ENCODE peak calls at places on chromosomes 6 and 20, in four cellular contexts. J is Panc1, H is A549, F is GM12878. M is an unnamed sample.

GRCh38 chr6:166825553-166826145 is 130.7 kb downstream of the RNASET2 start:
- DNase-seq in F (no peak), H (no peak), J (no peak), M (no peak)

GRCh38 chr6:9316831-9317230 is 881.5 kb upstream of the SLC35B3 start:
- DNase-seq in J (no peak), H (no peak), F (no peak), M (no peak)

GRCh38 chr20:14925286-14925685 is 587.9 kb upstream of the FLRT3 start:
- DNase-seq in H (no peak), F (no peak), J (no peak), M (no peak)

GRCh38 chr6:83592770-83593394 is 80.5 kb downstream of the PRSS35 start:
- DNase-seq in H (peak; percentile 13), J (peak; percentile 24), F (peak; percentile 9), M (peak; percentile 26)

GRCh38 chr20:57543754-57544153 is 17.2 kb upstream of the PCK1 start:
- DNase-seq in H (no peak), J (no peak), F (no peak), M (no peak)

GRCh38 chr20:57432874-57433491 is 41.8 kb downstream of the RBM38 start:
- DNase-seq in H (no peak), J (no peak), F (peak; percentile 76), M (no peak)

GRCh38 chr20:8291873-8292272 is 159.8 kb downstream of the PLCB1 start:
- DNase-seq in H (no peak), F (no peak), J (no peak), M (no peak)

GRCh38 chr20:3135507-3136070 is 24.1 kb downstream of the FASTKD5 start:
- DNase-seq in J (no peak), H (no peak), F (no peak), M (no peak)

GRCh38 chr6:18823782-18824386 is 436.7 kb downstream of the RNF144B start:
- DNase-seq in F (no peak), H (no peak), J (peak; percentile 7), M (peak; percentile 74)

GRCh38 chr6:154661751-154662150 is 71.5 kb upstream of the SCAF8 start:
- DNase-seq in F (no peak), H (no peak), J (no peak), M (no peak)

GRCh38 chr6:71621918-71622519 is 264.3 kb upstream of the RIMS1 start:
- DNase-seq in F (no peak), H (no peak), J (no peak), M (peak; percentile 2)

GRCh38 chr6:151690768-151691562 is 116.5 kb upstream of the ESR1 start:
- DNase-seq in F (peak; percentile 83), J (no peak), H (no peak), M (no peak)

GRCh38 chr20:41316009-41316408 is 1.5 kb downstream of the ZHX3 start:
- DNase-seq in F (no peak), J (no peak), H (no peak), M (no peak)

GRCh38 chr20:22578221-22579118 is 5.9 kb downstream of the FOXA2 start:
- DNase-seq in F (no peak), J (no peak), H (no peak), M (no peak)

GRCh38 chr6:7267521-7268091 is 45.4 kb downstream of the SSR1 start:
- DNase-seq in J (no peak), H (peak; percentile 84), F (no peak), M (peak; percentile 54)

GRCh38 chr20:40960101-40960500 is 68.5 kb upstream of the TOP1 start:
- DNase-seq in F (no peak), H (no peak), J (no peak), M (no peak)

GRCh38 chr20:44841955-44842354 is 31.6 kb upstream of the RIMS4 start:
- DNase-seq in H (no peak), J (no peak), F (no peak), M (no peak)

GRCh38 chr6:112560651-112561050 is 213.5 kb downstream of the RFPL4B start:
- DNase-seq in F (no peak), J (no peak), H (no peak), M (no peak)

GRCh38 chr20:46253391-46253790 is 54.9 kb downstream of the CDH22 start:
- DNase-seq in H (peak; percentile 67), F (no peak), J (no peak), M (peak; percentile 26)

GRCh38 chr20:5835870-5836269 is 85.7 kb downstream of the SHLD1 start:
- DNase-seq in H (no peak), F (no peak), J (no peak), M (no peak)

GRCh38 chr20:57948177-57948955 is 238.6 kb upstream of the PMEPA1 start:
- DNase-seq in H (no peak), F (no peak), J (no peak), M (no peak)

GRCh38 chr20:51533291-51534172 is 9.0 kb downstream of the NFATC2 start:
- DNase-seq in F (no peak), J (peak; percentile 22), H (no peak), M (peak; percentile 79)

GRCh38 chr20:48657426-48658197 is 170.2 kb downstream of the PREX1 start:
- DNase-seq in J (peak; percentile 70), H (peak; percentile 92), F (peak; percentile 21), M (peak; percentile 52)

GRCh38 chr6:42969934-42970333 is 9.0 kb downstream of the PEX6 start:
- DNase-seq in F (no peak), H (no peak), J (no peak), M (no peak)

GRCh38 chr6:142845624-142846458 is 99.1 kb downstream of the HIVEP2 start:
- DNase-seq in H (no peak), J (no peak), F (no peak), M (peak; percentile 74)

GRCh38 chr6:35287671-35288396 is 9.8 kb upstream of the DEF6 start:
- DNase-seq in F (no peak), H (no peak), J (no peak), M (no peak)

GRCh38 chr6:56048601-56049000 is 173.2 kb upstream of the BMP5 start:
- DNase-seq in H (no peak), J (no peak), F (no peak), M (no peak)

GRCh38 chr6:47207261-47207660 is 102.4 kb downstream of the TNFRSF21 start:
- DNase-seq in F (no peak), J (no peak), H (no peak), M (no peak)

GRCh38 chr6:170554888-170555137 is 644 bp downstream of the TBP start:
- DNase-seq in J (no peak), F (no peak), H (no peak), M (no peak)

GRCh38 chr6:170555305-170555704 is 1.1 kb downstream of the TBP start:
- DNase-seq in F (no peak), J (no peak), H (no peak), M (no peak)

GRCh38 chr6:170553686-170554085 is 483 bp upstream of the TBP start:
- DNase-seq in F (no peak), H (no peak), J (no peak), M (no peak)

GRCh38 chr6:170552765-170553685 is at the start of gene PSMB1:
- DNase-seq in J (peak; percentile 89), H (peak; percentile 59), F (peak; percentile 60), M (peak; percentile 95)

DNA sequence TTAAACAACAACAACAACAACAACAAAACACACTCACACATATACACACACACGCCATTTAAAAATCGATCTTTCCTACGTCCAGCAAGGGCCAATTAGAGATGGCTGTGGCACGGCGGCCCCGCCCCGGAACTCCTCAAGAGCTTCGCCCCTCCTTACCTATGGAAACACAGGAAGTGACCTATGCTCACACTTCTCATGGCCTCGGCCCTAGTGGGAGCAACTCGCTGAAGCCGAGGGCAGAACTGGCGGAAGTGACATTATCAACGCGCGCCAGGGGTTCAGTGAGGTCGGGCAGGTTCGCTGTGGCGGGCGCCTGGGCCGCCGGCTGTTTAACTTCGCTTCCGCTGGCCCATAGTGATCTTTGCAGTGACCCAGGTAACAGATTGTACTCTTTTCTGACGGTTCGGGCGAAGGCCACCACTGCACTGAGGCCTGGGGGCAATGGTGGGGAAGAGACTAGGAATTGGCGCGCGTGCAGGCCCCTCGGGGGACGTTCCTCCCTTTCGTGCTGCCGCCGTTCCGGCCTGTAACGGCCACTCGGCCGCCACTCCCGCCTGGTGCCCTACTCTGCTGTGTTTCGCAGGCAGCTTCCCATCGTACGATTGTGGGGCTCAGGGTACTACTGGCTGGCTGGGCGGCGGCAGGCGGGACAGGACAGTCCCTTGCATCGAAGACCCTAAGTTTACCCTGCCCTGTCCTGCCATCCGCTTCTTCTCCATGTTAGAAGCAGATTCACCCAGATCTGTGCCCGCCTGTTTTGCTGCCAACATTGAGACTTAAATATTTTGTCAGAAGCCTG is at the start of gene TBP:
- DNase-seq in F (peak; percentile 91), J (peak; percentile 95), H (peak; percentile 75), M (peak; percentile 99)
- TF ChIP-seq REST in F (no peak), J (peak; percentile 29), H (no peak), M (no peak)

GRCh38 chr6:111483736-111484654 is 977 bp upstream of the REV3L start:
- DNase-seq in J (peak; percentile 83), F (peak; percentile 69), H (peak; percentile 66), M (peak; percentile 72)
- TF ChIP-seq REST in J (no peak), F (no peak), H (peak; percentile 2), M (no peak)

DNA sequence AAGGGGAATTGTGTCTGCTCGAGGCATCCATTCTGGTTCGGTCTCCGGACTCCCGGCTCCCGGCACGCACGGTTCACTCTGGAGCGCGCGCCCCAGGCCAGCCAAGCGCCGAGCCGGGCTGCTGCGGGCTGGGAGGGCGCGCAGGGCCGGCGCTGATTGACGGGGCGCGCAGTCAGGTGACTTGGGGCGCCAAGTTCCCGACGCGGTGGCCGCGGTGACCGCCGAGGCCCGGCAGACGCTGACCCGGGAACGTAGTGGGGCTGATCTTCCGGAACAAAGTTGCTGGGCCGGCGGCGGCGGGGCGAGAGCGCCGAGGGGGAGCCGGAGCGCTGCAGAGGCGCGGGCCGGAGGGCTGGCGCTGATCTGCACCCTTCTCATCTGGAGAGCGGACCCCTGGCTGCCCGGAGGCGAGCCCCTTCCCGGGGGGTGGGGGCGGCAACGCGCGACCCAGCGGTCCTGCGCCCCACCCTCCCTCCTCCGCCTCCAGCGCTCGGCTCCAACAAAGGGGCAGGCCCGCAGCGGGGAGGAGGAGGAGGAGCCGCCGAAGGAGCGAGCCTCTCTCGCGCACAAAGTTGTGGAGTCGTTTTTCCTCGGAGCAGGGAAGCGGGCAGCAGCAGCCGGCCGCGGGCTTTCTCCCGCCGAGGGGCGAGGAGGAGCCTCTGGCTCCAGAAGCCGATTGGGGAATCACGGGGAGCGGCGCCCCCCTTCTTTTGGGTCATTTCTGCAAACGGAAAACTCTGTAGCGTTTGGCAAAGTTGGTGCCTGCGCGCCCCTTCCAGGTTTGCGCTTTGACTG is at the start of gene UTRN:
- DNase-seq in F (no peak), H (peak; percentile 57), J (no peak), M (no peak)
- TF ChIP-seq REST in F (no peak), H (no peak), J (no peak), M (no peak)

DNA sequence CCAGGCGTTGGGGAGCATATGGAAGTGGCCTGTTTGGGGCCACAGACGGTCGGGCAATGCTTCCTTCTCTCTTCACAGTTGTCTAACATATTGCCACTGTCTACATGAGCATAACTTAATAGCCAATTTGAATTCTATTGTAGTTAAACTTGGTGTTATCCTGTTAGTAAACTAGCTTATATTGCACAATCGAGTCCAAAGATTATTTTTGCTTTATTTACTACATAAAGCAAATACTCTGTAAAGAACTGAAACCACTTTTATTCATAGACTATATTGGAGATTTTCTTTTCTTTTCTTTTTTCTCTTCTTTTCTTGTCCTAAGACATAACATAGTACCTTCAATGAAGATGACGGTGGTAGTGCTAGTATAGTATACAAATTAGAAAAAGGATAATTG is 206.5 kb upstream of the QKI start:
- DNase-seq in H (no peak), J (no peak), F (no peak), M (no peak)
- TF ChIP-seq REST in H (no peak), J (no peak), F (no peak), M (no peak)

GRCh38 chr6:146770965-146771735 is 172.4 kb downstream of the ADGB start:
- DNase-seq in F (no peak), H (no peak), J (no peak), M (no peak)
- TF ChIP-seq REST in F (no peak), H (no peak), J (no peak), M (no peak)

M was measured in HCT116.